ENCODE peak calls at places on chromosome 6, in nine cellular contexts. A, H, O, U, M, D, Z, N and G are unnamed samples.

GRCh38 chr6:21527731-21528130 is 65.8 kb upstream of the SOX4 start:
- DNase-seq in A (no peak), H (no peak), O (no peak), U (peak; percentile 2), M (no peak), D (no peak), Z (no peak), N (no peak), G (peak; percentile 5)

GRCh38 chr6:127176175-127176574 is 57.7 kb downstream of the RSPO3 start:
- DNase-seq in A (no peak), H (peak; percentile 46), O (no peak), U (no peak), M (no peak), D (no peak), Z (no peak), N (no peak), G (no peak)

GRCh38 chr6:78883651-78884050 is 16.3 kb downstream of the IRAK1BP1 start:
- DNase-seq in A (no peak), H (no peak), O (no peak), U (no peak), M (no peak), D (no peak), Z (no peak), N (no peak), G (no peak)

GRCh38 chr6:87029711-87030314 is 65.1 kb downstream of the CGA start:
- DNase-seq in A (peak; percentile 3), H (peak; percentile 70), O (peak; percentile 61), U (peak; percentile 53), M (peak; percentile 51), D (peak; percentile 28), Z (peak; percentile 75), N (peak; percentile 51), G (peak; percentile 62)

GRCh38 chr6:127539292-127539691 is 20.2 kb upstream of the MTCL3 start:
- DNase-seq in A (no peak), H (peak; percentile 63), O (no peak), U (peak; percentile 34), M (peak; percentile 50), D (no peak), Z (peak; percentile 10), N (peak; percentile 47), G (peak; percentile 20)

GRCh38 chr6:16486661-16487060 is 248.3 kb downstream of the GMPR start:
- DNase-seq in A (no peak), H (no peak), O (no peak), U (no peak), M (no peak), D (no peak), Z (no peak), N (no peak), G (no peak)

GRCh38 chr6:13743736-13744127 is 32.1 kb upstream of the RANBP9 start:
- DNase-seq in A (no peak), H (no peak), O (no peak), U (no peak), M (no peak), D (no peak), Z (no peak), N (no peak), G (no peak)

GRCh38 chr6:38355519-38355918 is 284.2 kb downstream of the BTBD9 start:
- DNase-seq in A (no peak), H (no peak), O (no peak), U (no peak), M (peak; percentile 16), D (no peak), Z (no peak), N (no peak), G (no peak)

GRCh38 chr6:1286972-1287600 is 24.8 kb upstream of the FOXQ1 start:
- DNase-seq in A (peak; percentile 87), H (peak; percentile 94), O (peak; percentile 19), U (peak; percentile 82), M (no peak), D (no peak), Z (peak; percentile 64), N (no peak), G (no peak)

GRCh38 chr6:133608620-133609019 is 280.3 kb upstream of the TCF21 start:
- DNase-seq in A (no peak), H (no peak), O (no peak), U (no peak), M (no peak), D (no peak), Z (no peak), N (no peak), G (no peak)
- H3K9me2 ChIP-seq in A (no peaks in the 10 kb centered on the region), H (no peaks in the 10 kb centered on the region), O (no peaks in the 10 kb centered on the region), U (no peaks in the 10 kb centered on the region), M (no peaks in the 10 kb centered on the region), D (peaks cover 21% of the 10 kb centered on the region), Z (no peaks in the 10 kb centered on the region), N (no peaks in the 10 kb centered on the region), G (no peaks in the 10 kb centered on the region)

GRCh38 chr6:22964334-22964733 is 395.0 kb downstream of the HDGFL1 start:
- DNase-seq in A (no peak), H (no peak), O (no peak), U (no peak), M (no peak), D (no peak), Z (no peak), N (no peak), G (no peak)

GRCh38 chr6:22959571-22959970 is 390.2 kb downstream of the HDGFL1 start:
- DNase-seq in A (no peak), H (no peak), O (no peak), U (no peak), M (no peak), D (no peak), Z (no peak), N (no peak), G (no peak)

GRCh38 chr6:22954749-22955385 is 385.5 kb downstream of the HDGFL1 start:
- DNase-seq in A (no peak), H (peak; percentile 2), O (no peak), U (peak; percentile 43), M (peak; percentile 72), D (no peak), Z (no peak), N (no peak), G (no peak)

GRCh38 chr6:22956029-22956715 is 386.8 kb downstream of the HDGFL1 start:
- DNase-seq in A (no peak), H (no peak), O (no peak), U (no peak), M (no peak), D (no peak), Z (peak; percentile 24), N (no peak), G (no peak)

DNA sequence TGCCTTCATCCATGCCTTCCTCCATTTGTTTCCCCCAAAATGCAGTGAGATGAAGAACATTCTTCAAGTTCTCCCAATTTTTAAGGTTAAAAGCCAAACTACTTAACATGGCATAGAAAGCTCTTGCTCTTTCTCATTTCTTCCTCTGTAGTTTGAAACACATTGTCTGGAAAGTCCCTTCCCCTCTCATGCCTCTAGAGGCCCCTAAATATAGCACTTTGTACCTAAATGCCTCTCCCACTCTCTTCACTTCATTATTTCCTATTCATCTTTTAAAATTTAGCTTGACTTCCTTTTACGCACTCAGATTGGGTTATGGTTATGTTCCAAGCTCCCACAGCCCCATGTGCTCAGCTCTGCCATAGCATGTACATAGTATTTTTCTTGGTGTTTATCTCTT is 389.3 kb downstream of the HDGFL1 start:
- DNase-seq in A (no peak), H (no peak), O (no peak), U (no peak), M (peak; percentile 18), D (peak; percentile 3), Z (no peak), N (no peak), G (no peak)
- H3K9me2 ChIP-seq in A (no peaks in the 10 kb centered on the region), H (no peaks in the 10 kb centered on the region), O (no peaks in the 10 kb centered on the region), U (no peaks in the 10 kb centered on the region), M (no peaks in the 10 kb centered on the region), D (peaks cover 11% of the 10 kb centered on the region), Z (no peaks in the 10 kb centered on the region), N (no peaks in the 10 kb centered on the region), G (no peaks in the 10 kb centered on the region)

GRCh38 chr6:40623931-40624330 is 36.8 kb upstream of the LRFN2 start:
- DNase-seq in A (no peak), H (no peak), O (no peak), U (no peak), M (no peak), D (no peak), Z (no peak), N (no peak), G (no peak)

GRCh38 chr6:40623178-40623577 is 36.0 kb upstream of the LRFN2 start:
- DNase-seq in A (no peak), H (no peak), O (no peak), U (no peak), M (no peak), D (no peak), Z (no peak), N (no peak), G (no peak)

DNA sequence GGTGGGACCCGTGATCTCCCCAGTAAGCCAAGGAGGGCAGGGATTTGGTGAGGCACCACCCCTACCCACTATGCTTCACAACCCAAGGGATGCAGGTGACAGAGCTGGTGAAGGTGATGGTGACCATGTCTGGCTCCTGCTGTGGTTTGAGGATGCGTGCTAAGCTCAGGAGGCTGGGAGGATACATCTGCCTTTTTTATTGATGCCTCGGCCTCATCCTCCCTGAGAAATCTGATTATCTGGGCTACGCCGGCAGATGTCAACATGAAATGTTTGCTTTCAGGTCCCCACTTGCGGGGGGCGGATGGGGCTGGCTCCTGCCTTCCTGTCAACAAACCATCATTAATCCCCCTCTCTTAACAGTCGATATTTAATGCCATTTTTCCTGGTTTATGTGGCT is 33.4 kb upstream of the LRFN2 start:
- DNase-seq in A (no peak), H (no peak), O (no peak), U (no peak), M (no peak), D (no peak), Z (no peak), N (no peak), G (no peak)
- H3K9me2 ChIP-seq in A (no peaks in the 10 kb centered on the region), H (no peaks in the 10 kb centered on the region), O (no peaks in the 10 kb centered on the region), U (no peaks in the 10 kb centered on the region), M (no peaks in the 10 kb centered on the region), D (no peaks in the 10 kb centered on the region), Z (no peaks in the 10 kb centered on the region), N (no peaks in the 10 kb centered on the region), G (no peaks in the 10 kb centered on the region)

DNA sequence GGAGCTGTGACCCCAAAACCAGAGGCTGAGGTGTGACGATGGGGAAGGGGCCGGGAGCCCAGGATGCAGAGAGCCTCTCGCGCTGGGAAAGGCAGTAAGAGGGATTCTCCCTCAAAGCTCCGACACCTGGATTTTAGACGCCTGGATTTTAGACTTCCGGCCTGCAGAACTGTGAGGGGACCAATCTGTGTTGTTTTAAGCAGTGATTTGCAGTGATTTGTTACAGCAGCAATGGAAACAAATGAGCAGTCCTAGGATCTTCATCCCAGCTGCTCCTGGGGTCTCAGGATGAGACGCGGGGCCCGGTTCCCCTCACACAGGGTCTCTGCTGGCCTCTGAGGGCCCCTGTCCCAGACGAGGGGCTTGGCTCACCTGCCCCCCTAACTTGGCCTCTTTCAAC is 365.5 kb downstream of the THBS2 start:
- DNase-seq in A (no peak), H (no peak), O (no peak), U (no peak), M (no peak), D (no peak), Z (no peak), N (no peak), G (no peak)
- H3K9me2 ChIP-seq in A (no peaks in the 10 kb centered on the region), H (no peaks in the 10 kb centered on the region), O (no peaks in the 10 kb centered on the region), U (no peaks in the 10 kb centered on the region), M (no peaks in the 10 kb centered on the region), D (no peaks in the 10 kb centered on the region), Z (no peaks in the 10 kb centered on the region), N (no peaks in the 10 kb centered on the region), G (no peaks in the 10 kb centered on the region)